ENCODE peak calls at places on chromosomes 3 and 15, in five cellular contexts. K is K562, J is H1, R is GM12878, V is HepG2. S is an unnamed sample.

GRCh38 chr3:194876403-194877165 is 190.9 kb downstream of the FAM43A start:
- DNase-seq in R (no peak), V (no peak), J (no peak), K (no peak), S (no peak)

GRCh38 chr3:104547040-104547439 is 819.7 kb upstream of the ALCAM start:
- DNase-seq in V (no peak), R (no peak), K (no peak), J (no peak), S (no peak)

GRCh38 chr15:35784745-35785144 is 238.8 kb upstream of the DPH6 start:
- DNase-seq in R (no peak), J (no peak), V (no peak), K (no peak), S (no peak)

GRCh38 chr15:99487337-99487730 is 78.5 kb upstream of the MEF2A start:
- DNase-seq in K (no peak), V (no peak), J (no peak), R (no peak), S (no peak)

GRCh38 chr15:59999064-59999377 is 5.1 kb upstream of the FOXB1 start:
- DNase-seq in R (no peak), J (no peak), V (no peak), K (no peak), S (no peak)

GRCh38 chr15:74403981-74404563 is 29.7 kb downstream of the SEMA7A start:
- DNase-seq in V (no peak), J (no peak), R (peak; percentile 95), K (no peak), S (no peak)

GRCh38 chr3:78497025-78497424 is 1270.8 kb downstream of the ROBO1 start:
- DNase-seq in V (no peak), K (no peak), J (no peak), R (no peak), S (no peak)

GRCh38 chr15:25762015-25762662 is 101.0 kb downstream of the ATP10A start:
- DNase-seq in K (no peak), V (no peak), J (no peak), R (no peak), S (no peak)

GRCh38 chr3:174153875-174154274 is 705.3 kb upstream of the NAALADL2 start:
- DNase-seq in J (no peak), V (no peak), K (no peak), R (no peak), S (no peak)

GRCh38 chr15:57782731-57783130 is 76.2 kb downstream of the POLR2M start:
- DNase-seq in K (no peak), J (no peak), R (no peak), V (no peak), S (no peak)

GRCh38 chr15:87671289-87671688 is 585.2 kb downstream of the NTRK3 start:
- DNase-seq in K (peak; percentile 64), R (no peak), V (no peak), J (no peak), S (no peak)

GRCh38 chr3:43503067-43503728 is 118.6 kb downstream of the ANO10 start:
- DNase-seq in R (no peak), J (no peak), V (peak; percentile 15), K (no peak), S (peak; percentile 12)

GRCh38 chr3:72224804-72225509 is 440.0 kb upstream of the PROK2 start:
- DNase-seq in R (no peak), K (peak; percentile 41), V (no peak), J (no peak), S (no peak)

GRCh38 chr3:123840961-123841360 is 43.2 kb downstream of the MYLK start:
- DNase-seq in K (no peak), V (no peak), R (no peak), J (no peak), S (no peak)

GRCh38 chr3:143040264-143040879 is 39.0 kb downstream of the U2SURP start:
- DNase-seq in V (no peak), J (no peak), R (no peak), K (no peak), S (no peak)

GRCh38 chr3:82676356-82677026 is 915.0 kb upstream of the GBE1 start:
- DNase-seq in K (no peak), V (no peak), J (no peak), R (no peak), S (no peak)

GRCh38 chr15:98421419-98422085 is 226.8 kb upstream of the IGF1R start:
- DNase-seq in J (peak; percentile 39), K (peak; percentile 80), R (no peak), V (peak; percentile 11), S (peak; percentile 10)

GRCh38 chr3:60036803-60037202 is 987.0 kb upstream of the CFAP20DC start:
- DNase-seq in J (no peak), R (no peak), V (no peak), K (no peak), S (no peak)

GRCh38 chr3:161409069-161409468 is 37.8 kb upstream of the SPTSSB start:
- DNase-seq in R (no peak), K (peak; percentile 14), V (peak; percentile 55), J (no peak), S (peak; percentile 49)

GRCh38 chr3:107993771-107994170 is 97.1 kb downstream of the CD47 start:
- DNase-seq in J (no peak), K (no peak), R (no peak), V (no peak), S (no peak)

GRCh38 chr3:13002398-13003124 is 70.7 kb downstream of the IQSEC1 start:
- DNase-seq in V (no peak), R (peak; percentile 89), K (no peak), J (no peak), S (no peak)

GRCh38 chr15:25244731-25245585 is 193.9 kb downstream of the UBE3A start:
- DNase-seq in V (no peak), K (no peak), J (no peak), R (no peak), S (no peak)

GRCh38 chr15:60757831-60758570 is 279.1 kb upstream of the ICE2 start:
- DNase-seq in V (peak; percentile 58), K (no peak), R (no peak), J (no peak), S (no peak)

GRCh38 chr15:69978603-69979002 is 119.1 kb downstream of the TLE3 start:
- DNase-seq in R (no peak), K (no peak), V (no peak), J (no peak), S (no peak)

GRCh38 chr3:52317601-52318000 is 1.5 kb downstream of the DNAH1 start:
- DNase-seq in J (peak; percentile 56), V (no peak), R (no peak), K (peak; percentile 67), S (no peak)

GRCh38 chr3:184619348-184619747 is 57.8 kb downstream of the EPHB3 start:
- DNase-seq in R (no peak), K (no peak), J (no peak), V (no peak), S (no peak)

GRCh38 chr3:169868369-169868768 is 1.4 kb downstream of the LRRC31 start:
- DNase-seq in R (no peak), V (no peak), J (no peak), K (no peak), S (no peak)

GRCh38 chr15:49036650-49037545 is 9.3 kb downstream of the SECISBP2L start:
- DNase-seq in V (no peak), J (no peak), K (peak; percentile 17), R (no peak), S (no peak)

GRCh38 chr15:60584355-60585023 is 105.5 kb upstream of the ICE2 start:
- DNase-seq in J (no peak), V (no peak), K (no peak), R (no peak), S (no peak)

GRCh38 chr15:100918690-100919480 is at the start of gene LRRK1:
- DNase-seq in K (peak; percentile 58), R (no peak), V (no peak), J (no peak), S (no peak)

DNA sequence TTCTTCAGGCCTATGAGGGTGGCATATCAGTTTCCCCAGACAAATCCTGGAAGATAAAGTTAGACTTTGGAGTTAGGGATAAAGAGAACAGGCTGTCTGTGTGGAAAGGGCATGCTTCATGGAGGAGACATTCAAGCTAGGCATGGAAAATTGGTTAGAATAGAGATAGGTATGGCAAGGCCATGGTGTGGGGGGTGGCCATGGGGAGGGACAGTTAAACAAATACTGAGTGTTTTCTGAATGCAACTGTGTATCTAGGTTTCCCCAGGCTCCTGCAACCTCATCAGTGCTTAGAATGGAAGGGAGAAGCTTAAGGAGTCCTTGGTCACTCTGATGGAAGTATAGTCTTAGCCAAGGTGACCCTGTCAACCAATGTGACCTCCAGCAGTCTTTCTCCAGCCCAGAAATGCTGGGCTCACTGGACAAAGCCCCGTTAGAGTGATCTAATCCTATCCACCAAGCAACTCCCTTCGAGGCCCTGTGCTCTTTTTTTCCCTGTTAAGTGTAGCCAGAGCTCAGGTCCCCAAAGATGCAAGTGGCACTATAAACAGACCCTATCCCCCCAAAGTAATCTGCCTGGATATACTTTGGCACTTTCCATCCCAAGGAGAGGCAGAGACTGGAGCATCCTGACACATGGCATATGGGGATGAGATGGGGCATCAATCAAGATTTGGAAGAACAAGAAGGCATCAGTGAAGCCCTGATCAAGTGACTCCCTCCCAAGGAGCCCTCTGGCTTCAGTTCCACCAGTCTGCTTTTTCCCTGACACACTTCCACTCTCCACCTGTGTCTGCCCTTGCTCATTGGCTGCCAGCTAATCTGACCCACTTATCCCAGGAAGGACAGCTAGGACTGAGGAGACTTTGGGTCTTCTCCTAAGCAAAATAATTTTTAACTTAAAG is 5.6 kb upstream of the PKM start:
- DNase-seq in V (no peak), K (peak; percentile 19), R (no peak), J (no peak), S (no peak)
- TF ChIP-seq EZH2 in V (no peak), K (no peak), R (no peak), J (no peak), S (no peak)

GRCh38 chr3:51163051-51163450 is 222.0 kb upstream of the MANF start:
- DNase-seq in J (no peak), V (no peak), R (no peak), K (no peak), S (no peak)
- TF ChIP-seq ATF3 in J (no peak), V (no peak), R (no peak), K (no peak), S (no peak)

GRCh38 chr15:40929730-40930429 is 740 bp downstream of the DLL4 start:
- DNase-seq in J (no peak), R (no peak), K (peak; percentile 57), V (no peak), S (no peak)
- TF ChIP-seq EZH2 in J (peak; percentile 84), R (no peak), K (no peak), V (no peak), S (no peak)

GRCh38 chr15:82556315-82557035 is 16.2 kb upstream of the RPS17 start:
- DNase-seq in J (no peak), R (no peak), K (no peak), V (no peak), S (no peak)

GRCh38 chr15:82552861-82553260 is 12.6 kb upstream of the RPS17 start:
- DNase-seq in R (no peak), V (no peak), K (no peak), J (no peak), S (no peak)

GRCh38 chr15:82554351-82554750 is 14.1 kb upstream of the RPS17 start:
- DNase-seq in R (no peak), K (no peak), V (no peak), J (no peak), S (no peak)

GRCh38 chr15:82553846-82554245 is 13.6 kb upstream of the RPS17 start:
- DNase-seq in K (no peak), J (no peak), V (no peak), R (no peak), S (no peak)

DNA sequence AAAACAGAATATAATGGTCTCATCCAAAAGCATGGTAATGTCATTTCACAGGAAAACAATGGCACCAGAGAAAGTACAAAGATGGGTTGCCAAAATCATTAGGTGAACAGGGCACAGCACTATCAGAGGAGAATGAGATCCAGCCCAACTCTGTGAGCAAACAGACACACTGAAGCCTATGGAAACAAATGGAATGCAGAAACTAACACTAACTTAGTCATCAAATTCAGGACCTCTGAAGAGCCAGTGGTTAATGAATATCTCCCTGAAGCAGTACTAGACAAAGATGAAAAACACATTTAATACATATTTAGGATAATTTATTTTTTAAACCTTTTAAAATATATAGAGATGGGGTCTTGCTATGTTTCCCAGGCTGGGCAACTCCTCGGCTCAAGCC is 14.6 kb upstream of the RPS17 start:
- DNase-seq in V (no peak), R (no peak), K (no peak), J (no peak), S (no peak)
- TF ChIP-seq ATF3 in V (no peak), R (no peak), K (no peak), J (no peak), S (no peak)